ENCODE peak calls at places on chromosomes 12 and 14, in five cellular contexts. I, C, O, M and S are unnamed samples.

GRCh38 chr12:30138483-30138882 is 354.7 kb upstream of the TMTC1 start:
- DNase-seq in M (no peak), I (no peak), O (no peak), C (no peak), S (no peak)

GRCh38 chr14:90775441-90775840 is 40.8 kb downstream of the TTC7B start:
- DNase-seq in I (no peak), O (no peak), M (no peak), C (no peak), S (no peak)

GRCh38 chr12:46659032-46659703 is 166.6 kb downstream of the SLC38A4 start:
- DNase-seq in O (no peak), C (peak), I (peak), M (no peak), S (no peak)

GRCh38 chr14:61832783-61833182 is 70.6 kb downstream of the SNAPC1 start:
- DNase-seq in M (no peak), O (no peak), C (no peak), I (no peak), S (peak)

GRCh38 chr12:104605685-104606084 is 148.9 kb downstream of the CHST11 start:
- DNase-seq in I (peak), C (no peak), O (peak), M (peak), S (no peak)

GRCh38 chr12:55226523-55226922 is 5.7 kb downstream of the OR10A7 start:
- DNase-seq in O (no peak), I (no peak), M (no peak), C (no peak), S (no peak)

GRCh38 chr12:15978431-15978950 is 67.4 kb downstream of the DERA start:
- DNase-seq in C (peak), I (peak), O (no peak), M (no peak), S (peak)

GRCh38 chr14:64444984-64445845 is 20.1 kb upstream of the AKAP5 start:
- DNase-seq in M (peak), O (no peak), I (peak), C (peak), S (peak)

GRCh38 chr14:93693914-93694313 is 94.4 kb downstream of the PRIMA1 start:
- DNase-seq in M (no peak), C (no peak), O (no peak), I (no peak), S (no peak)

DNA sequence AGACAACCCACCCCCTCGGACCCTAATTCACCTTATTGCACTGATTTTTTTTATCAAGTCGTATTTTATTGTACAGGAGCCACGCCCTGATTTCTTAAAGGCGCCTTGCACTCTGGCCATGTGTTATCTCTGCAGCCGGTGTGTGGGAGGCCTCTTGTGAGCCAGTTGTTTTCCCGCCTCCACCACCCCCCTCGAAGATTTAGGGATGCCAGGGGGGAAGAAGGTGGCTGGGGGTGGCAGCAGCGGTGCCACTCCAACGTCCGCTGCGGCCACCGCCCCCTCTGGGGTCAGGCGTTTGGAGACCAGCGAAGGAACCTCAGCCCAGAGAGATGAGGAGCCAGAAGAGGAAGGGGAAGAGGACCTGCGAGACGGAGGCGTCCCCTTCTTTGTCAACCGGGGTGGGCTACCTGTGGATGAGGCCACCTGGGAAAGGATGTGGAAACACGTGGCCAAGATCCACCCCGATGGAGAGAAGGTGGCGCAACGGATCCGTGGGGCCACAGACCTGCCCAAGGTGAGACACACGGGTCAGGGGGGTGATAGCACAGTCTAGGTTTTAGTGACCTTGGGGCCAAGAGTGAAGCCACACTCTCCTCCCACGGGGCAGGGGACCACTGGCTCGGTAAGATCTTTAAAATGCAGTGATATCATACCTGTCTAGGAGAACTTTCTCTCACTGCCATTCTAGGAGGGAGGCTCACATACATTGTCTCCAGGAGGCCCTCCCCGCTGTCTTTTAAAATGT is 1.5 kb downstream of the VASH1 start:
- DNase-seq in I (no peak), O (peak), C (no peak), M (no peak), S (no peak)
- H3K4me3 ChIP-seq in I (peak), O (peak), C (peak), M (peak), S (no peak)

DNA sequence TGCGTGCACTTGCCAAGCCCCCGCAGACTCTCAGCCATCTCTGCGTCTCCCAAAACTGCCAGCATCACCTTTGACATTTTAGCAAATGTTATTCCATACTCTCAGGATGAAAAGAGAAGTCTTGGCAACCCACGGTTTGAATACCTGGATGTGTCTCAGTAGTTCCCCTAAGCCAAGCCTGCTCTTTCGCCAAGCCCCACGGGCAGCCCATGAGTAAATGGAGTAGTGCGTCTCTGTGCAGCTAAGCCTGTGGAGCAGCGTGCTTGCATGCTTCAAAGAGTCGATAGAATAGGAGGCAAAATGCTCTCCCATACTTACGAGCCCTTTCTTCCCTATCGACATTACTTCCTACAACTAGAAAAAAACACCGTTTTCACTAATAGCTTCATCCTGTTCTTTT is 634.5 kb upstream of the TMEM132C start:
- DNase-seq in M (no peak), O (no peak), I (no peak), C (no peak), S (no peak)
- H3K4me3 ChIP-seq in M (no peak), O (no peak), I (no peak), C (no peak), S (no peak)

GRCh38 chr14:24071836-24072420 is 566 bp downstream of the CPNE6 start:
- DNase-seq in C (no peak), M (no peak), O (no peak), I (no peak), S (no peak)

GRCh38 chr14:24070285-24071143 is 848 bp upstream of the CPNE6 start:
- DNase-seq in C (no peak), I (no peak), M (no peak), O (no peak), S (no peak)

GRCh38 chr14:24072436-24072835 is 1.1 kb downstream of the CPNE6 start:
- DNase-seq in M (no peak), I (no peak), O (no peak), C (no peak), S (no peak)

GRCh38 chr14:24069411-24069735 is 2.0 kb upstream of the CPNE6 start:
- DNase-seq in O (no peak), M (no peak), I (no peak), C (no peak), S (no peak)

GRCh38 chr14:24071144-24071697 is at the start of gene CPNE6:
- DNase-seq in I (no peak), O (no peak), C (no peak), M (no peak), S (no peak)
- H3K4me3 ChIP-seq in I (no peak), O (no peak), C (no peak), M (no peak), S (no peak)

DNA sequence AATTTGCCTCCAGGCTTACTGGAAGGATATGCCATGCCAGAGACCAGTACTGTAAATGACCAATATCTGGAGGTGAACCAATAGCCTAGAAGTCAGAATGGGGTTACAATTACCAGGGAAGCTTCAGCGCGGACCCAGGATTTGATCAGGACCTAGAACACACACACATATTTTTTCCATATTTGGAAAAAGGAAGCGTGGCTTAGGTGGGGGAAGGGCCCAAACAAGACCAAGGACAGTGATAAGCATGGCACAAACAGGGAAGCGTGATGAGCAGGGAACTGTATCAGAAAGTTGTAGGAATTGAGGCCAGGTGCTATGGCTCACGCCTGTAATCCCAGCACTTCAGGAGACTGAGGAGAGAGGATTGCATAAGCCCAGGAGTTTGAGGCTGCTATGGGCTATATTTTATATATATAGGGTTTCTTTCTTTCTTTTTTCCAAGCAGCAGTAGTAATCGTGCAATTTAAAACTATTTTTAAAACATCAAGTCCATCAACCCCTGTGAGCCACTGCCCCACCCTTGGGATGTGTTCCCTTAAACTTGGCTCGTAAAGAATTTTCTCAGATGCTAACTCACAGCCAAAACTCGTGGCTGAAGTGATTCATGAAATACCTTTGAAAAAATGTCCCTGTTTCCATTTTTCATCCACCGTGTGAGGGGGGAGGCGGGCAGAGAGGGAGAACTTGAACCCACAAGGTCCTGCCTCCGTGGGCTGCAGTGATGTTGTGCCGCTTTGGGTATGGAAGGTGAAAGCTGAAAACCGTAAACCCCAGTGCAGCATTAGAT is 16.7 kb downstream of the HRK start:
- DNase-seq in O (no peak), M (peak), I (peak), C (peak), S (peak)
- H3K4me3 ChIP-seq in O (no peak), M (no peak), I (no peak), C (no peak), S (no peak)